ENCODE peak calls at places on chromosome 3, in seven cellular contexts. One of them, this sample, is unnamed. For H3K36me3, the result is how much of the 10 kb centered on the place peaks cover.

GRCh38 chr3:12182687-12183441 is 24.2 kb upstream of the TIMP4 start:
- DNase-seq in GM23248: no peak
- DNase-seq in astrocyte: no peak
- DNase-seq in neuronal stem cell: no peak
- DNase-seq in left ventricle myocardium inferior: no peak
- DNase-seq in psoas muscle: no peak
- DNase-seq in SJSA1: no peak
- DNase-seq in this sample: no peak

GRCh38 chr3:128875556-128876120 is 3.8 kb upstream of the ACAD9 start:
- DNase-seq in astrocyte: no peak
- DNase-seq in GM23248: peak
- DNase-seq in neuronal stem cell: peak
- DNase-seq in SJSA1: no peak
- DNase-seq in left ventricle myocardium inferior: peak
- DNase-seq in psoas muscle: peak
- DNase-seq in this sample: no peak

GRCh38 chr3:62562017-62562416 is 188.7 kb upstream of the FEZF2 start:
- DNase-seq in GM23248: peak
- DNase-seq in astrocyte: peak
- DNase-seq in left ventricle myocardium inferior: no peak
- DNase-seq in neuronal stem cell: no peak
- DNase-seq in SJSA1: no peak
- DNase-seq in psoas muscle: no peak
- DNase-seq in this sample: no peak

GRCh38 chr3:100972293-100972692 is 20.9 kb downstream of the ABI3BP start:
- DNase-seq in psoas muscle: no peak
- DNase-seq in GM23248: no peak
- DNase-seq in left ventricle myocardium inferior: no peak
- DNase-seq in neuronal stem cell: no peak
- DNase-seq in SJSA1: no peak
- DNase-seq in astrocyte: no peak
- DNase-seq in this sample: no peak

GRCh38 chr3:120450261-120450913 is 405 bp downstream of the FSTL1 start:
- DNase-seq in neuronal stem cell: peak
- DNase-seq in psoas muscle: peak
- DNase-seq in SJSA1: no peak
- DNase-seq in GM23248: peak
- DNase-seq in astrocyte: no peak
- DNase-seq in left ventricle myocardium inferior: peak
- DNase-seq in this sample: no peak

GRCh38 chr3:54104084-54104483 is 18.3 kb upstream of the CACNA2D3 start:
- DNase-seq in psoas muscle: no peak
- DNase-seq in left ventricle myocardium inferior: no peak
- DNase-seq in GM23248: no peak
- DNase-seq in astrocyte: no peak
- DNase-seq in SJSA1: no peak
- DNase-seq in neuronal stem cell: no peak
- DNase-seq in this sample: no peak

GRCh38 chr3:137641879-137642278 is 122.2 kb upstream of the SOX14 start:
- DNase-seq in astrocyte: no peak
- DNase-seq in left ventricle myocardium inferior: no peak
- DNase-seq in neuronal stem cell: no peak
- DNase-seq in GM23248: no peak
- DNase-seq in SJSA1: no peak
- DNase-seq in psoas muscle: no peak
- DNase-seq in this sample: no peak

GRCh38 chr3:15458212-15458780 is 30.9 kb downstream of the EAF1 start:
- DNase-seq in neuronal stem cell: no peak
- DNase-seq in SJSA1: no peak
- DNase-seq in psoas muscle: no peak
- DNase-seq in astrocyte: no peak
- DNase-seq in GM23248: no peak
- DNase-seq in left ventricle myocardium inferior: no peak
- DNase-seq in this sample: no peak

GRCh38 chr3:131477813-131478212 is 25.0 kb downstream of the MRPL3 start:
- DNase-seq in left ventricle myocardium inferior: no peak
- DNase-seq in SJSA1: no peak
- DNase-seq in astrocyte: no peak
- DNase-seq in GM23248: no peak
- DNase-seq in psoas muscle: no peak
- DNase-seq in neuronal stem cell: no peak
- DNase-seq in this sample: no peak

GRCh38 chr3:41362638-41363559 is 163.6 kb downstream of the CTNNB1 start:
- DNase-seq in neuronal stem cell: peak
- DNase-seq in GM23248: peak
- DNase-seq in SJSA1: no peak
- DNase-seq in left ventricle myocardium inferior: no peak
- DNase-seq in astrocyte: no peak
- DNase-seq in psoas muscle: no peak
- DNase-seq in this sample: peak

GRCh38 chr3:134522541-134522940 is 36.7 kb downstream of the CEP63 start:
- DNase-seq in left ventricle myocardium inferior: no peak
- DNase-seq in SJSA1: no peak
- DNase-seq in neuronal stem cell: no peak
- DNase-seq in psoas muscle: no peak
- DNase-seq in astrocyte: no peak
- DNase-seq in GM23248: no peak
- DNase-seq in this sample: no peak

GRCh38 chr3:134516905-134517304 is 31.0 kb downstream of the CEP63 start:
- DNase-seq in GM23248: no peak
- DNase-seq in neuronal stem cell: no peak
- DNase-seq in psoas muscle: no peak
- DNase-seq in SJSA1: no peak
- DNase-seq in left ventricle myocardium inferior: no peak
- DNase-seq in astrocyte: no peak
- DNase-seq in this sample: no peak

DNA sequence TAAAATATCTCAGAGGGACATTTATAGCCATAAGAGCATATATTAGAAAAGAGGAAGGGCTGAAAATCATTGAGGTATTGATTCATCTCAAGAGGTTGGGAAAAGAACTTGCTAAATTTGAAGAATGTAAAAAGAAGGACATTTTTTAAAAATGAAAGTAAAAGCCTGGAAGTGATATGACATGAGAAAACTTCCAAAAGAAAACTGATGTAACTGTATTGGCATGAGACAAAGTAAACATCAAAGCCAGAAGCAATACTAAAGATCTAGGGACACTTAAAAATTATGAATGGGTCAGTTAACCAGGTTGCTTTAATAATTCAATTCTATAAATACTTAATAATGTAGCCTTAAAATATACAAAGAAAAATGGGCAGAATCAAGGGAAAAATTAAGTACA is 31.9 kb downstream of the CEP63 start:
- DNase-seq in astrocyte: peak
- DNase-seq in GM23248: peak
- DNase-seq in SJSA1: no peak
- DNase-seq in neuronal stem cell: no peak
- DNase-seq in left ventricle myocardium inferior: no peak
- DNase-seq in psoas muscle: no peak
- DNase-seq in this sample: no peak
- H3K4me3 ChIP-seq in astrocyte: peak
- H3K4me3 ChIP-seq in GM23248: peak
- H3K4me3 ChIP-seq in SJSA1: no peak
- H3K4me3 ChIP-seq in neuronal stem cell: no peak
- H3K4me3 ChIP-seq in left ventricle myocardium inferior: no peak
- H3K4me3 ChIP-seq in psoas muscle: no peak
- H3K4me3 ChIP-seq in this sample: no peak

GRCh38 chr3:52524258-52524751 is 9.4 kb downstream of the NT5DC2 start:
- DNase-seq in left ventricle myocardium inferior: peak
- DNase-seq in psoas muscle: peak
- DNase-seq in SJSA1: no peak
- DNase-seq in neuronal stem cell: no peak
- DNase-seq in astrocyte: no peak
- DNase-seq in GM23248: no peak
- DNase-seq in this sample: no peak

GRCh38 chr3:52525666-52526065 is 8.0 kb downstream of the NT5DC2 start:
- DNase-seq in psoas muscle: no peak
- DNase-seq in astrocyte: no peak
- DNase-seq in left ventricle myocardium inferior: no peak
- DNase-seq in neuronal stem cell: no peak
- DNase-seq in SJSA1: no peak
- DNase-seq in GM23248: no peak
- DNase-seq in this sample: no peak

GRCh38 chr3:52523386-52524257 is 10.0 kb downstream of the NT5DC2 start:
- DNase-seq in SJSA1: no peak
- DNase-seq in astrocyte: no peak
- DNase-seq in neuronal stem cell: no peak
- DNase-seq in psoas muscle: peak
- DNase-seq in left ventricle myocardium inferior: peak
- DNase-seq in GM23248: no peak
- DNase-seq in this sample: no peak

GRCh38 chr3:52526151-52526561 is 7.5 kb downstream of the NT5DC2 start:
- DNase-seq in SJSA1: no peak
- DNase-seq in astrocyte: no peak
- DNase-seq in psoas muscle: peak
- DNase-seq in left ventricle myocardium inferior: peak
- DNase-seq in GM23248: no peak
- DNase-seq in neuronal stem cell: no peak
- DNase-seq in this sample: no peak

DNA sequence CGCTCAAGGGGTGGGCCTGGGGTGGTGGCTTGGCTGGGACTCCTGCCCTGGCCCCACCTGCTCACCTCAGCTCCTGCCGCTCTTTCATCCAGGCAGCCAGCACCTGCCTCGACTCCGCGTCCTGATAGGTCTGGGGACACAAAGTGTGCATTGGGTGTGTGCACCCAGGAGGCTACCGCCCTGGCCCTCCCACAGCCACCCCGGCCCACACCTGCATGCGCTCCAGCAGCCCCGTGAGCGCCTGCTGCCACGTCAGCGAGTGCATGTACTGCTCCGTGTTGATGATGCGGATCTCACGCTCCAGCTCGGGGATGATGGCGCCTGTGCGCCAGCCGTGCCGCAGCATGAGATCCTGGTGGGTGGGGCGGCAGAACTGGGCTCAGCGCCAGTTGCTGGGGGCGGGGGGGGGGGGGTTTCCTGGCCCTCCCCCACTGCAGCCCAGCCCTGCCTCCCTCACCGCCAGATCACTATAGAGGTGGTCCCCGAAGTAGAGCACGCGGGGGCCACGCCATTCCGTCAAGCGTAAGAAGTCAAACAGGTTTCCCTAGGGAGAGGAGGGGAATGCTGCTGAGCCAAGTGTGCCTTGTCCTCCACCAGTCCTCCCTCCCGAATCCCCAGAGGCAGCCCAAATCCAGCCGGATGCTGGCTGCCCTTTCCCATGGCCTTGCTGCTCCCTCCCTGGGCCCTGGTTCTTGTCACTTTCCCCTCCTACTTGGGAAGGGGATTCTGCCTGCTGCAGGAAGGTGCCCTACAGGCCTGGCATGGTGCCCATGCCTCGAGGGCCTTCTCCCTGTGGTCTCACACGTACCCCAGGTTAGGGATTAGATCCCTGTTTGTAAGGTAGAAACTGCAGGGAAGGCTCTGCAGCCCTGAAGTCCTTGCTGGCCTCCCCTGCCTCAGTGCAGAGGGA is 8.7 kb downstream of the NT5DC2 start:
- DNase-seq in neuronal stem cell: no peak
- DNase-seq in GM23248: no peak
- DNase-seq in psoas muscle: peak
- DNase-seq in astrocyte: no peak
- DNase-seq in left ventricle myocardium inferior: peak
- DNase-seq in SJSA1: no peak
- DNase-seq in this sample: no peak
- H3K36me3 ChIP-seq in neuronal stem cell: half or more
- H3K36me3 ChIP-seq in GM23248: under half
- H3K36me3 ChIP-seq in psoas muscle: under half
- H3K36me3 ChIP-seq in astrocyte: under half
- H3K36me3 ChIP-seq in left ventricle myocardium inferior: under half
- H3K36me3 ChIP-seq in SJSA1: half or more
- H3K36me3 ChIP-seq in this sample: half or more

GRCh38 chr3:13892304-13892703 is 12.4 kb upstream of the WNT7A start:
- DNase-seq in astrocyte: no peak
- DNase-seq in psoas muscle: no peak
- DNase-seq in SJSA1: no peak
- DNase-seq in left ventricle myocardium inferior: no peak
- DNase-seq in GM23248: no peak
- DNase-seq in neuronal stem cell: no peak
- DNase-seq in this sample: no peak

GRCh38 chr3:13895155-13896105 is 15.6 kb upstream of the WNT7A start:
- DNase-seq in psoas muscle: peak
- DNase-seq in left ventricle myocardium inferior: peak
- DNase-seq in astrocyte: peak
- DNase-seq in GM23248: peak
- DNase-seq in neuronal stem cell: peak
- DNase-seq in SJSA1: peak
- DNase-seq in this sample: peak

GRCh38 chr3:13894096-13894811 is 14.4 kb upstream of the WNT7A start:
- DNase-seq in astrocyte: no peak
- DNase-seq in psoas muscle: no peak
- DNase-seq in SJSA1: no peak
- DNase-seq in left ventricle myocardium inferior: no peak
- DNase-seq in neuronal stem cell: no peak
- DNase-seq in GM23248: no peak
- DNase-seq in this sample: no peak

GRCh38 chr3:13896473-13897154 is 16.7 kb upstream of the WNT7A start:
- DNase-seq in SJSA1: peak
- DNase-seq in neuronal stem cell: peak
- DNase-seq in left ventricle myocardium inferior: no peak
- DNase-seq in GM23248: peak
- DNase-seq in astrocyte: peak
- DNase-seq in psoas muscle: no peak
- DNase-seq in this sample: peak

GRCh38 chr3:13894812-13895154 is 14.9 kb upstream of the WNT7A start:
- DNase-seq in astrocyte: no peak
- DNase-seq in GM23248: no peak
- DNase-seq in neuronal stem cell: no peak
- DNase-seq in left ventricle myocardium inferior: no peak
- DNase-seq in SJSA1: no peak
- DNase-seq in psoas muscle: no peak
- DNase-seq in this sample: no peak
- H3K4me3 ChIP-seq in astrocyte: peak
- H3K4me3 ChIP-seq in GM23248: peak
- H3K4me3 ChIP-seq in neuronal stem cell: peak
- H3K4me3 ChIP-seq in left ventricle myocardium inferior: peak
- H3K4me3 ChIP-seq in SJSA1: peak
- H3K4me3 ChIP-seq in psoas muscle: peak
- H3K4me3 ChIP-seq in this sample: peak

DNA sequence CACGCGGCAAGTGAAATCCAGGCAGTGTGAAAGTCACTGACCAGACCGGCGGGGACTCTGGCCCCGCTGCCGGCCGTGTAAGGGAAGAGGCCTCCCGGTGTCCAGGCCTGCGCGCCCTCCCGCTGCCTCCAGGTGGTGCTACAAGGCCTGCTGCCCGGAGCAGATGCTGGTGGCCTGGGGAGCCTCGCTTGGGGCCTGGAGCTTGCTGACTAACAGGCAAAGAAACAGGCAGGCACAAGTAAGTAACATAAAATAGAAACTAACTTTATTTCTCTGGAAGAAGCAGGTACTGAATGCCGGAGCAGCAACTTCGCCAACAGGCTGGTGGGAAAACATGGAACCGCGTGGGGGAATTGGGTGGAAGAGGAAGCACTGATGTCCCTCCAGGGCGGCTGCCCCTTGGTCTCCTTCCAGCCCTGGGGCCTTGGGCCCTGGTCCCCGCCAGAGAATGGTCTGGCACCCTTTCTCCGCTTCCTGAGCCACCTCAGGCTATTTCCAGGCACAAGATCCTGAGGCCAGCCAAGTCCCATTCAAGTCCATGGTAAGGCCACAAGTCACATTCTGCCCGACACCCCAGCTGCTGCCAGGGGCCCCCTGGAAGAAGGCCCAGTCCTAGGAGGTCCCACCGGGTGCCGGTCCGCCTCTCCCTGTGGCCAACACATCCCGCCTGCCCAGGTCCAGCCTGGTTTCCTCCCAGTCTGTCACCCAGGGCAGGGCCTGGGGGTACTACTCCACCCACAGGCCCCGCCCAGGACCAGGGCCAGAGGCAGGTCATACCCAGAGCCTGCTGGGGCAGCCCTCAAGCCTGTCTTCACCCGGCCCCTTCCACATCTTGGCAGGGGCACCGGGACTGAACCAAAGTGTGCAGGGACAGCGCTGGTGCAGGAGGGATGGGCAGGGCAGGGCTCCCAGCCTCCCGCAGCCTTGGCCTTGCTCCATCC is 45.0 kb downstream of the TNK2 start:
- DNase-seq in SJSA1: peak
- DNase-seq in psoas muscle: peak
- DNase-seq in neuronal stem cell: peak
- DNase-seq in astrocyte: peak
- DNase-seq in GM23248: peak
- DNase-seq in left ventricle myocardium inferior: peak
- DNase-seq in this sample: peak
- H3K36me3 ChIP-seq in SJSA1: under half
- H3K36me3 ChIP-seq in psoas muscle: under half
- H3K36me3 ChIP-seq in neuronal stem cell: under half
- H3K36me3 ChIP-seq in astrocyte: under half
- H3K36me3 ChIP-seq in GM23248: under half
- H3K36me3 ChIP-seq in left ventricle myocardium inferior: under half
- H3K36me3 ChIP-seq in this sample: under half